ENCODE peak calls at places on chromosomes 2 and 18, in six cellular contexts. One of them, this sample, is unnamed.

GRCh38 chr18:32213693-32214092 is 23.9 kb downstream of the MEP1B start:
- DNase-seq in tibial artery: no peak
- DNase-seq in SK-N-SH: no peak
- DNase-seq in hepatocyte: peak
- DNase-seq in astrocyte: no peak
- DNase-seq in GM23338: no peak
- DNase-seq in this sample: no peak

GRCh38 chr2:98911376-98912154 is 24.5 kb downstream of the CRACDL start:
- DNase-seq in astrocyte: peak
- DNase-seq in GM23338: no peak
- DNase-seq in hepatocyte: peak
- DNase-seq in tibial artery: peak
- DNase-seq in SK-N-SH: no peak
- DNase-seq in this sample: no peak

GRCh38 chr2:173874003-173874898 is 90.9 kb downstream of the SP3 start:
- DNase-seq in tibial artery: no peak
- DNase-seq in hepatocyte: no peak
- DNase-seq in GM23338: no peak
- DNase-seq in SK-N-SH: no peak
- DNase-seq in astrocyte: no peak
- DNase-seq in this sample: no peak

GRCh38 chr2:129771606-129772598 is 207.6 kb upstream of the RAB6C start:
- DNase-seq in SK-N-SH: no peak
- DNase-seq in astrocyte: no peak
- DNase-seq in hepatocyte: no peak
- DNase-seq in tibial artery: peak
- DNase-seq in GM23338: no peak
- DNase-seq in this sample: no peak

GRCh38 chr18:13103366-13103765 is 112.2 kb downstream of the CEP192 start:
- DNase-seq in SK-N-SH: no peak
- DNase-seq in GM23338: peak
- DNase-seq in hepatocyte: no peak
- DNase-seq in astrocyte: no peak
- DNase-seq in tibial artery: no peak
- DNase-seq in this sample: no peak

GRCh38 chr2:98738304-98738703 is 7.4 kb upstream of the MGAT4A start:
- DNase-seq in tibial artery: no peak
- DNase-seq in SK-N-SH: no peak
- DNase-seq in GM23338: no peak
- DNase-seq in hepatocyte: no peak
- DNase-seq in astrocyte: no peak
- DNase-seq in this sample: no peak

GRCh38 chr2:199466704-199467461 is 9.1 kb upstream of the SATB2 start:
- DNase-seq in SK-N-SH: no peak
- DNase-seq in astrocyte: no peak
- DNase-seq in GM23338: peak
- DNase-seq in tibial artery: no peak
- DNase-seq in hepatocyte: no peak
- DNase-seq in this sample: no peak

GRCh38 chr2:134310450-134311079 is 56.7 kb downstream of the MGAT5 start:
- DNase-seq in SK-N-SH: no peak
- DNase-seq in hepatocyte: no peak
- DNase-seq in astrocyte: peak
- DNase-seq in GM23338: no peak
- DNase-seq in tibial artery: peak
- DNase-seq in this sample: no peak

GRCh38 chr18:44627245-44627644 is 53.4 kb upstream of the SETBP1 start:
- DNase-seq in astrocyte: peak
- DNase-seq in tibial artery: no peak
- DNase-seq in hepatocyte: no peak
- DNase-seq in SK-N-SH: no peak
- DNase-seq in GM23338: no peak
- DNase-seq in this sample: no peak

GRCh38 chr2:88832256-88832991 is 141.0 kb downstream of the RPIA start:
- DNase-seq in tibial artery: no peak
- DNase-seq in SK-N-SH: no peak
- DNase-seq in astrocyte: no peak
- DNase-seq in GM23338: peak
- DNase-seq in hepatocyte: no peak
- DNase-seq in this sample: no peak

GRCh38 chr2:6654279-6654678 is 211.4 kb downstream of the CMPK2 start:
- DNase-seq in tibial artery: no peak
- DNase-seq in hepatocyte: no peak
- DNase-seq in GM23338: no peak
- DNase-seq in SK-N-SH: no peak
- DNase-seq in astrocyte: no peak
- DNase-seq in this sample: no peak

GRCh38 chr2:669323-669722 is 7.9 kb downstream of the TMEM18 start:
- DNase-seq in GM23338: no peak
- DNase-seq in SK-N-SH: no peak
- DNase-seq in hepatocyte: no peak
- DNase-seq in tibial artery: no peak
- DNase-seq in astrocyte: peak
- DNase-seq in this sample: peak

GRCh38 chr2:201532686-201533304 is 81.3 kb downstream of the STRADB start:
- DNase-seq in hepatocyte: no peak
- DNase-seq in astrocyte: peak
- DNase-seq in GM23338: no peak
- DNase-seq in tibial artery: no peak
- DNase-seq in SK-N-SH: no peak
- DNase-seq in this sample: peak

GRCh38 chr2:224584111-224584764 is 925 bp downstream of the CUL3 start:
- DNase-seq in SK-N-SH: peak
- DNase-seq in tibial artery: no peak
- DNase-seq in astrocyte: peak
- DNase-seq in hepatocyte: peak
- DNase-seq in GM23338: peak
- DNase-seq in this sample: no peak

GRCh38 chr2:12637754-12638153 is 79.0 kb upstream of the TRIB2 start:
- DNase-seq in astrocyte: no peak
- DNase-seq in SK-N-SH: no peak
- DNase-seq in GM23338: no peak
- DNase-seq in hepatocyte: no peak
- DNase-seq in tibial artery: no peak
- DNase-seq in this sample: no peak

GRCh38 chr2:12715878-12716249 is 872 bp upstream of the TRIB2 start:
- DNase-seq in astrocyte: peak
- DNase-seq in hepatocyte: peak
- DNase-seq in GM23338: peak
- DNase-seq in tibial artery: peak
- DNase-seq in SK-N-SH: peak
- DNase-seq in this sample: peak

GRCh38 chr18:21393986-21394385 is 152.0 kb downstream of the GREB1L start:
- DNase-seq in hepatocyte: no peak
- DNase-seq in tibial artery: peak
- DNase-seq in GM23338: no peak
- DNase-seq in SK-N-SH: no peak
- DNase-seq in astrocyte: no peak
- DNase-seq in this sample: no peak

GRCh38 chr2:237865623-237866041 is 6.2 kb downstream of the RAMP1 start:
- DNase-seq in hepatocyte: no peak
- DNase-seq in SK-N-SH: peak
- DNase-seq in astrocyte: no peak
- DNase-seq in GM23338: no peak
- DNase-seq in tibial artery: peak
- DNase-seq in this sample: no peak

GRCh38 chr2:44707945-44708645 is 233.4 kb upstream of the SIX3 start:
- DNase-seq in hepatocyte: no peak
- DNase-seq in GM23338: no peak
- DNase-seq in astrocyte: no peak
- DNase-seq in tibial artery: no peak
- DNase-seq in SK-N-SH: no peak
- DNase-seq in this sample: no peak

GRCh38 chr18:404061-404460 is 96.4 kb downstream of the COLEC12 start:
- DNase-seq in astrocyte: no peak
- DNase-seq in hepatocyte: no peak
- DNase-seq in GM23338: no peak
- DNase-seq in tibial artery: no peak
- DNase-seq in SK-N-SH: no peak
- DNase-seq in this sample: no peak

GRCh38 chr2:74399785-74400184 is 19.7 kb upstream of the DCTN1 start:
- DNase-seq in SK-N-SH: peak
- DNase-seq in astrocyte: no peak
- DNase-seq in hepatocyte: no peak
- DNase-seq in tibial artery: no peak
- DNase-seq in GM23338: peak
- DNase-seq in this sample: no peak

GRCh38 chr18:48771641-48772380 is 179.0 kb downstream of the SMAD7 start:
- DNase-seq in hepatocyte: no peak
- DNase-seq in astrocyte: no peak
- DNase-seq in tibial artery: no peak
- DNase-seq in GM23338: no peak
- DNase-seq in SK-N-SH: no peak
- DNase-seq in this sample: no peak

GRCh38 chr2:239822146-239822945 is 202.8 kb downstream of the NDUFA10 start:
- DNase-seq in SK-N-SH: no peak
- DNase-seq in hepatocyte: no peak
- DNase-seq in GM23338: no peak
- DNase-seq in tibial artery: peak
- DNase-seq in astrocyte: no peak
- DNase-seq in this sample: no peak

GRCh38 chr18:46356278-46357033 is 252.3 kb downstream of the HAUS1 start:
- DNase-seq in hepatocyte: no peak
- DNase-seq in GM23338: no peak
- DNase-seq in SK-N-SH: peak
- DNase-seq in astrocyte: no peak
- DNase-seq in tibial artery: no peak
- DNase-seq in this sample: no peak

GRCh38 chr2:149042881-149043280 is 4.4 kb downstream of the LYPD6B start:
- DNase-seq in tibial artery: no peak
- DNase-seq in GM23338: no peak
- DNase-seq in astrocyte: no peak
- DNase-seq in SK-N-SH: no peak
- DNase-seq in hepatocyte: no peak
- DNase-seq in this sample: no peak

GRCh38 chr2:120444691-120445240 is 98.8 kb downstream of the INHBB start:
- DNase-seq in tibial artery: no peak
- DNase-seq in GM23338: no peak
- DNase-seq in SK-N-SH: no peak
- DNase-seq in hepatocyte: no peak
- DNase-seq in astrocyte: no peak
- DNase-seq in this sample: no peak

GRCh38 chr2:175234153-175234552 is 52.6 kb upstream of the ATP5MC3 start:
- DNase-seq in GM23338: no peak
- DNase-seq in SK-N-SH: no peak
- DNase-seq in astrocyte: no peak
- DNase-seq in tibial artery: no peak
- DNase-seq in hepatocyte: peak
- DNase-seq in this sample: no peak

GRCh38 chr18:27461957-27462356 is 276.8 kb upstream of the CHST9 start:
- DNase-seq in GM23338: no peak
- DNase-seq in tibial artery: no peak
- DNase-seq in SK-N-SH: no peak
- DNase-seq in astrocyte: no peak
- DNase-seq in hepatocyte: no peak
- DNase-seq in this sample: no peak

GRCh38 chr2:231308219-231308618 is 87.3 kb upstream of the B3GNT7 start:
- DNase-seq in astrocyte: no peak
- DNase-seq in tibial artery: no peak
- DNase-seq in hepatocyte: no peak
- DNase-seq in GM23338: no peak
- DNase-seq in SK-N-SH: no peak
- DNase-seq in this sample: no peak

GRCh38 chr2:60486067-60486466 is 67.4 kb downstream of the BCL11A start:
- DNase-seq in SK-N-SH: no peak
- DNase-seq in GM23338: no peak
- DNase-seq in hepatocyte: no peak
- DNase-seq in astrocyte: no peak
- DNase-seq in tibial artery: no peak
- DNase-seq in this sample: no peak

GRCh38 chr2:5035134-5035533 is 657.0 kb upstream of the SOX11 start:
- DNase-seq in SK-N-SH: no peak
- DNase-seq in GM23338: no peak
- DNase-seq in hepatocyte: no peak
- DNase-seq in tibial artery: no peak
- DNase-seq in astrocyte: no peak
- DNase-seq in this sample: no peak

DNA sequence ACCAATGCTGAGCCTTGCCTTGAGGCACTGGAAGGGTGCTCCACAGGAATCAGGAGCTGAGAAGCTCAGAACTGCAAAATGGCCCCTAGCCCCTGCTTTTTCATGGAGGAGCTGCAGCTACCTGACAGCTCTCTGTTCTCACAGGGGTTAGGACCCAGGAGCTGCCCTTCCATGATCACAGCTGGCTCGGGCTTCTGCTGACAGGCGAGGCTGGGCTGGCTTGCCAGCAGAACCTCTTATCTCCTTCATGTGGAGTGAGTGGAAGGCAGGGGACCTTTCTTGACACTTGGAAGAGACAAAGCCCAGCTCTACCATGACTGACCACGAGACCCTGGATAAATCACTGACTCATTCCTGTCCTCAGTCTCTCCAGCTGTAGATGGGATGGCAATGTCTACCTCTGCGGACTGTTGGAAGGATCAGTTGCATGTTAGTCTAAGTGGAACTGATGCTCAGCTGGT is 113.4 kb downstream of the CAPN13 start:
- DNase-seq in SK-N-SH: no peak
- DNase-seq in astrocyte: no peak
- DNase-seq in GM23338: no peak
- DNase-seq in hepatocyte: no peak
- DNase-seq in tibial artery: peak
- DNase-seq in this sample: no peak
- H3K27ac ChIP-seq in SK-N-SH: no peak
- H3K27ac ChIP-seq in astrocyte: no peak
- H3K27ac ChIP-seq in GM23338: no peak
- H3K27ac ChIP-seq in hepatocyte: no peak
- H3K27ac ChIP-seq in tibial artery: peak
- H3K27ac ChIP-seq in this sample: no peak

GRCh38 chr2:168119519-168120141 is 127.8 kb downstream of the STK39 start:
- DNase-seq in astrocyte: peak
- DNase-seq in tibial artery: no peak
- DNase-seq in SK-N-SH: no peak
- DNase-seq in GM23338: peak
- DNase-seq in hepatocyte: peak
- DNase-seq in this sample: peak
- TF ChIP-seq CTCF in astrocyte: peak
- TF ChIP-seq CTCF in tibial artery: peak
- TF ChIP-seq CTCF in SK-N-SH: peak
- TF ChIP-seq CTCF in GM23338: peak
- TF ChIP-seq CTCF in hepatocyte: peak
- TF ChIP-seq CTCF in this sample: peak

GRCh38 chr2:213021971-213022899 is 129.2 kb downstream of the IKZF2 start:
- DNase-seq in SK-N-SH: no peak
- DNase-seq in hepatocyte: no peak
- DNase-seq in tibial artery: no peak
- DNase-seq in GM23338: no peak
- DNase-seq in astrocyte: peak
- DNase-seq in this sample: no peak
- H3K4me3 ChIP-seq in SK-N-SH: no peak
- H3K4me3 ChIP-seq in hepatocyte: no peak
- H3K4me3 ChIP-seq in tibial artery: no peak
- H3K4me3 ChIP-seq in GM23338: no peak
- H3K4me3 ChIP-seq in astrocyte: no peak
- H3K4me3 ChIP-seq in this sample: no peak

DNA sequence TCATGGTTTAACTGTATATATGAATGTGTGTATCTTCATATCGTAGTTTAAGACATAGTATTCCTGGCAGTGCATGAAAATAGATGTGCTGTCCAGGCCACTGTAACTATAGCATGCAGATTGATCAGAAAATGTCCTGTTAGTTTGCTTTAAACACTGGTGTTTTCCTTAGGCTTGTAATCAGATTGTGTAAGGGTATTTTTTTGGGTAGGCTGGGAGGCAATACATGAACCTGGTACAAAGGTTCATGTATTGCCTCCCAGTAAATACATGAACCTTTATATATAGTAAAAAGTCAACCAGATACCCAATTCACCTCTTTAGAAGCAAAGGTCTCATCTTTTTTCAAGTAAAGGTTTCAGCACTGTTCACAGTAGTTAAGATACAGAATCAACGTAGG is 1.6 kb downstream of the COQ10B start:
- DNase-seq in SK-N-SH: no peak
- DNase-seq in tibial artery: no peak
- DNase-seq in GM23338: no peak
- DNase-seq in astrocyte: no peak
- DNase-seq in hepatocyte: no peak
- DNase-seq in this sample: no peak
- H3K27ac ChIP-seq in SK-N-SH: no peak
- H3K27ac ChIP-seq in tibial artery: peak
- H3K27ac ChIP-seq in GM23338: no peak
- H3K27ac ChIP-seq in astrocyte: peak
- H3K27ac ChIP-seq in hepatocyte: peak
- H3K27ac ChIP-seq in this sample: no peak